ENCODE peak calls at places on chromosomes 11 and 22, in ten cellular contexts. One of them, this sample, is unnamed.

GRCh38 chr22:39941661-39942060 is 18.5 kb upstream of the TMA7B start:
- DNase-seq in A549: no peak
- DNase-seq in fibroblast of the aortic adventitia: no peak
- DNase-seq in nephron progenitor cell: no peak
- DNase-seq in GM04504: no peak
- DNase-seq in endothelial cell of umbilical vein: no peak
- DNase-seq in upper lobe of right lung: no peak
- DNase-seq in iPS DF 19.7: no peak
- DNase-seq in IMR-90: no peak
- DNase-seq in iPS-NIHi11: no peak
- DNase-seq in this sample: no peak

GRCh38 chr11:64918056-64918455 is 1.0 kb upstream of the ATG2A start:
- DNase-seq in iPS DF 19.7: no peak
- DNase-seq in A549: no peak
- DNase-seq in GM04504: no peak
- DNase-seq in endothelial cell of umbilical vein: peak
- DNase-seq in IMR-90: peak
- DNase-seq in iPS-NIHi11: no peak
- DNase-seq in upper lobe of right lung: no peak
- DNase-seq in fibroblast of the aortic adventitia: peak
- DNase-seq in nephron progenitor cell: no peak
- DNase-seq in this sample: peak

GRCh38 chr11:32103941-32104340 is 13.1 kb downstream of the RCN1 start:
- DNase-seq in A549: no peak
- DNase-seq in fibroblast of the aortic adventitia: no peak
- DNase-seq in endothelial cell of umbilical vein: no peak
- DNase-seq in upper lobe of right lung: no peak
- DNase-seq in IMR-90: no peak
- DNase-seq in GM04504: no peak
- DNase-seq in iPS DF 19.7: no peak
- DNase-seq in nephron progenitor cell: no peak
- DNase-seq in iPS-NIHi11: no peak
- DNase-seq in this sample: no peak

GRCh38 chr11:14306481-14306880 is 52.5 kb downstream of the RRAS2 start:
- DNase-seq in iPS-NIHi11: peak
- DNase-seq in upper lobe of right lung: no peak
- DNase-seq in A549: no peak
- DNase-seq in nephron progenitor cell: no peak
- DNase-seq in endothelial cell of umbilical vein: no peak
- DNase-seq in iPS DF 19.7: no peak
- DNase-seq in GM04504: no peak
- DNase-seq in fibroblast of the aortic adventitia: no peak
- DNase-seq in IMR-90: no peak
- DNase-seq in this sample: no peak

GRCh38 chr11:69427906-69428880 is 53.3 kb upstream of the LINC01488 start:
- DNase-seq in upper lobe of right lung: peak
- DNase-seq in GM04504: no peak
- DNase-seq in IMR-90: no peak
- DNase-seq in fibroblast of the aortic adventitia: no peak
- DNase-seq in nephron progenitor cell: no peak
- DNase-seq in endothelial cell of umbilical vein: no peak
- DNase-seq in iPS-NIHi11: no peak
- DNase-seq in A549: no peak
- DNase-seq in iPS DF 19.7: no peak
- DNase-seq in this sample: no peak

GRCh38 chr11:35911616-35912165 is 32.2 kb upstream of the LDLRAD3 start:
- DNase-seq in A549: no peak
- DNase-seq in iPS-NIHi11: no peak
- DNase-seq in IMR-90: no peak
- DNase-seq in fibroblast of the aortic adventitia: no peak
- DNase-seq in endothelial cell of umbilical vein: peak
- DNase-seq in nephron progenitor cell: no peak
- DNase-seq in iPS DF 19.7: no peak
- DNase-seq in GM04504: no peak
- DNase-seq in upper lobe of right lung: no peak
- DNase-seq in this sample: no peak

GRCh38 chr22:29702025-29702930 is 17.5 kb upstream of the CABP7 start:
- DNase-seq in nephron progenitor cell: no peak
- DNase-seq in IMR-90: peak
- DNase-seq in iPS-NIHi11: no peak
- DNase-seq in fibroblast of the aortic adventitia: no peak
- DNase-seq in endothelial cell of umbilical vein: no peak
- DNase-seq in GM04504: no peak
- DNase-seq in A549: peak
- DNase-seq in upper lobe of right lung: no peak
- DNase-seq in iPS DF 19.7: no peak
- DNase-seq in this sample: no peak

GRCh38 chr11:95891423-95892177 is 32.3 kb downstream of the MTMR2 start:
- DNase-seq in iPS DF 19.7: no peak
- DNase-seq in upper lobe of right lung: no peak
- DNase-seq in iPS-NIHi11: no peak
- DNase-seq in fibroblast of the aortic adventitia: no peak
- DNase-seq in GM04504: no peak
- DNase-seq in endothelial cell of umbilical vein: no peak
- DNase-seq in IMR-90: peak
- DNase-seq in A549: no peak
- DNase-seq in nephron progenitor cell: no peak
- DNase-seq in this sample: peak

GRCh38 chr22:37235897-37236607 is 8.0 kb downstream of the RAC2 start:
- DNase-seq in upper lobe of right lung: no peak
- DNase-seq in fibroblast of the aortic adventitia: no peak
- DNase-seq in iPS-NIHi11: no peak
- DNase-seq in endothelial cell of umbilical vein: no peak
- DNase-seq in GM04504: no peak
- DNase-seq in nephron progenitor cell: no peak
- DNase-seq in IMR-90: no peak
- DNase-seq in A549: no peak
- DNase-seq in iPS DF 19.7: no peak
- DNase-seq in this sample: no peak

GRCh38 chr11:61956191-61957027 is 6.3 kb downstream of the BEST1 start:
- DNase-seq in nephron progenitor cell: no peak
- DNase-seq in GM04504: no peak
- DNase-seq in iPS-NIHi11: no peak
- DNase-seq in upper lobe of right lung: peak
- DNase-seq in iPS DF 19.7: no peak
- DNase-seq in A549: no peak
- DNase-seq in IMR-90: no peak
- DNase-seq in fibroblast of the aortic adventitia: no peak
- DNase-seq in endothelial cell of umbilical vein: no peak
- DNase-seq in this sample: no peak

GRCh38 chr11:125315088-125315740 is 150.7 kb downstream of the PKNOX2 start:
- DNase-seq in iPS-NIHi11: no peak
- DNase-seq in GM04504: no peak
- DNase-seq in upper lobe of right lung: no peak
- DNase-seq in endothelial cell of umbilical vein: peak
- DNase-seq in nephron progenitor cell: no peak
- DNase-seq in A549: no peak
- DNase-seq in fibroblast of the aortic adventitia: peak
- DNase-seq in IMR-90: peak
- DNase-seq in iPS DF 19.7: no peak
- DNase-seq in this sample: peak